ENCODE peak calls at places on chromosomes 12 and 14, in nine cellular contexts. A is psoas muscle, G is small intestine, X is fibroblast of lung, F is lower lobe of right lung, U is transverse colon, J is tibial nerve, T is kidney, B is hepatocyte. D is an unnamed sample. For H3K4me1, the result is how much of the 10 kb centered on the place peaks cover.

GRCh38 chr14:22388669-22389625 is 200.1 kb downstream of the DAD1 start:
- DNase-seq in A (no peak), G (no peak), X (peak), F (no peak), U (no peak), J (no peak), T (no peak), B (peak), D (no peak)

GRCh38 chr14:65164068-65164824 is 61.9 kb upstream of the MAX start:
- DNase-seq in A (no peak), G (peak), X (peak), F (no peak), U (no peak), J (no peak), T (no peak), B (peak), D (peak)

GRCh38 chr14:51682411-51682810 is 30.7 kb downstream of the FRMD6 start:
- DNase-seq in A (no peak), G (no peak), X (peak), F (no peak), U (no peak), J (no peak), T (no peak), B (no peak), D (no peak)

GRCh38 chr14:92728781-92729364 is 19.6 kb downstream of the LGMN start:
- DNase-seq in A (no peak), G (peak), X (peak), F (peak), U (no peak), J (no peak), T (no peak), B (no peak), D (no peak)

GRCh38 chr12:91183565-91183964 is 948 bp upstream of the DCN start:
- DNase-seq in A (no peak), G (no peak), X (no peak), F (no peak), U (no peak), J (no peak), T (no peak), B (no peak), D (no peak)

GRCh38 chr12:112839386-112839972 is 47.9 kb downstream of the RPH3A start:
- DNase-seq in A (no peak), G (no peak), X (peak), F (no peak), U (no peak), J (no peak), T (no peak), B (peak), D (no peak)

GRCh38 chr14:80585506-80585835 is 356.1 kb downstream of the CEP128 start:
- DNase-seq in A (no peak), G (no peak), X (no peak), F (no peak), U (no peak), J (no peak), T (no peak), B (no peak), D (no peak)

GRCh38 chr14:49497725-49498348 is 88.3 kb downstream of the RPS29 start:
- DNase-seq in A (no peak), G (peak), X (peak), F (no peak), U (no peak), J (no peak), T (no peak), B (peak), D (no peak)

GRCh38 chr12:65786041-65786440 is 38.2 kb upstream of the HMGA2 start:
- DNase-seq in A (no peak), G (no peak), X (no peak), F (no peak), U (no peak), J (no peak), T (no peak), B (no peak), D (no peak)

GRCh38 chr12:119809023-119809422 is 68.1 kb downstream of the CIT start:
- DNase-seq in A (no peak), G (no peak), X (peak), F (no peak), U (no peak), J (no peak), T (no peak), B (no peak), D (no peak)

GRCh38 chr12:87943666-87944065 is 85.5 kb downstream of the C12orf50 start:
- DNase-seq in A (no peak), G (no peak), X (no peak), F (no peak), U (no peak), J (no peak), T (no peak), B (no peak), D (no peak)

GRCh38 chr14:94407906-94408305 is 19.5 kb upstream of the SERPINA1 start:
- DNase-seq in A (no peak), G (no peak), X (no peak), F (no peak), U (no peak), J (no peak), T (no peak), B (no peak), D (no peak)

GRCh38 chr14:88804035-88804434 is 11.3 kb upstream of the EML5 start:
- DNase-seq in A (no peak), G (no peak), X (no peak), F (no peak), U (no peak), J (no peak), T (no peak), B (no peak), D (no peak)

GRCh38 chr14:67541448-67542387 is 8.6 kb downstream of the PLEKHH1 start:
- DNase-seq in A (no peak), G (peak), X (no peak), F (no peak), U (peak), J (no peak), T (no peak), B (peak), D (no peak)

GRCh38 chr12:30725739-30726138 is 29.0 kb downstream of the CAPRIN2 start:
- DNase-seq in A (no peak), G (no peak), X (peak), F (no peak), U (no peak), J (no peak), T (no peak), B (peak), D (no peak)

GRCh38 chr12:101855364-101855884 is 22.0 kb upstream of the DRAM1 start:
- DNase-seq in A (no peak), G (no peak), X (peak), F (no peak), U (no peak), J (no peak), T (no peak), B (peak), D (no peak)

GRCh38 chr12:68796399-68796798 is 11.6 kb upstream of the MDM2 start:
- DNase-seq in A (no peak), G (no peak), X (no peak), F (no peak), U (no peak), J (no peak), T (no peak), B (no peak), D (no peak)

GRCh38 chr12:14664434-14665023 is 31.9 kb downstream of the GUCY2C start:
- DNase-seq in A (no peak), G (peak), X (peak), F (no peak), U (peak), J (no peak), T (no peak), B (peak), D (peak)

GRCh38 chr12:117699575-117699974 is 269.2 kb downstream of the KSR2 start:
- DNase-seq in A (no peak), G (no peak), X (no peak), F (no peak), U (no peak), J (no peak), T (no peak), B (no peak), D (no peak)

GRCh38 chr14:87233266-87233665 is 759.7 kb downstream of the GALC start:
- DNase-seq in A (no peak), G (no peak), X (no peak), F (no peak), U (no peak), J (no peak), T (no peak), B (no peak), D (no peak)

GRCh38 chr14:54338696-54339317 is 58.0 kb upstream of the CDKN3 start:
- DNase-seq in A (no peak), G (peak), X (peak), F (no peak), U (no peak), J (no peak), T (no peak), B (peak), D (no peak)

GRCh38 chr12:93116632-93117031 is 187.5 kb upstream of the EEA1 start:
- DNase-seq in A (no peak), G (no peak), X (no peak), F (peak), U (no peak), J (no peak), T (no peak), B (no peak), D (no peak)

GRCh38 chr14:74140374-74140850 is 55.7 kb downstream of the LIN52 start:
- DNase-seq in A (peak), G (peak), X (peak), F (peak), U (peak), J (peak), T (no peak), B (peak), D (no peak)

GRCh38 chr12:6047249-6048227 is 76.9 kb downstream of the VWF start:
- DNase-seq in A (no peak), G (no peak), X (peak), F (no peak), U (no peak), J (no peak), T (no peak), B (peak), D (no peak)

GRCh38 chr14:55731881-55732498 is 152.0 kb downstream of the KTN1 start:
- DNase-seq in A (no peak), G (peak), X (peak), F (no peak), U (peak), J (peak), T (no peak), B (peak), D (peak)

GRCh38 chr14:74347795-74348100 is 523 bp upstream of the VRTN start:
- DNase-seq in A (no peak), G (no peak), X (no peak), F (no peak), U (no peak), J (no peak), T (no peak), B (no peak), D (no peak)

GRCh38 chr14:96066976-96067375 is 27.8 kb downstream of the C14orf132 start:
- DNase-seq in A (no peak), G (no peak), X (no peak), F (peak), U (no peak), J (no peak), T (no peak), B (no peak), D (no peak)

GRCh38 chr12:53218551-53219114 is 11.6 kb upstream of the ITGB7 start:
- DNase-seq in A (peak), G (no peak), X (peak), F (peak), U (no peak), J (no peak), T (peak), B (no peak), D (no peak)
- H3K4me1 ChIP-seq in A (under half), G (under half), X (under half), F (half or more), U (under half), J (under half), T (under half), B (half or more), D (under half)

GRCh38 chr14:62528296-62528695 is 517.0 kb downstream of the KCNH5 start:
- DNase-seq in A (no peak), G (no peak), X (peak), F (no peak), U (no peak), J (no peak), T (no peak), B (no peak), D (no peak)
- H3K4me3 ChIP-seq in A (no peak), G (no peak), X (no peak), F (no peak), U (no peak), J (no peak), T (no peak), B (no peak), D (no peak)

GRCh38 chr12:1995205-1995896 is 8.9 kb downstream of the DCP1B start:
- DNase-seq in A (no peak), G (no peak), X (peak), F (no peak), U (no peak), J (no peak), T (no peak), B (no peak), D (no peak)
- H3K27ac ChIP-seq in A (no peak), G (no peak), X (peak), F (no peak), U (peak), J (no peak), T (no peak), B (peak), D (no peak)

GRCh38 chr14:91405241-91405721 is 12.3 kb downstream of the CCDC88C start:
- DNase-seq in A (no peak), G (no peak), X (no peak), F (no peak), U (no peak), J (no peak), T (no peak), B (no peak), D (peak)
- H3K4me1 ChIP-seq in A (under half), G (under half), X (under half), F (under half), U (under half), J (under half), T (under half), B (under half), D (half or more)

GRCh38 chr12:48958049-48958388 is 732 bp upstream of the ARF3 start:
- DNase-seq in A (no peak), G (peak), X (no peak), F (no peak), U (no peak), J (no peak), T (no peak), B (no peak), D (no peak)
- H3K4me3 ChIP-seq in A (peak), G (peak), X (peak), F (peak), U (peak), J (no peak), T (peak), B (peak), D (peak)

DNA sequence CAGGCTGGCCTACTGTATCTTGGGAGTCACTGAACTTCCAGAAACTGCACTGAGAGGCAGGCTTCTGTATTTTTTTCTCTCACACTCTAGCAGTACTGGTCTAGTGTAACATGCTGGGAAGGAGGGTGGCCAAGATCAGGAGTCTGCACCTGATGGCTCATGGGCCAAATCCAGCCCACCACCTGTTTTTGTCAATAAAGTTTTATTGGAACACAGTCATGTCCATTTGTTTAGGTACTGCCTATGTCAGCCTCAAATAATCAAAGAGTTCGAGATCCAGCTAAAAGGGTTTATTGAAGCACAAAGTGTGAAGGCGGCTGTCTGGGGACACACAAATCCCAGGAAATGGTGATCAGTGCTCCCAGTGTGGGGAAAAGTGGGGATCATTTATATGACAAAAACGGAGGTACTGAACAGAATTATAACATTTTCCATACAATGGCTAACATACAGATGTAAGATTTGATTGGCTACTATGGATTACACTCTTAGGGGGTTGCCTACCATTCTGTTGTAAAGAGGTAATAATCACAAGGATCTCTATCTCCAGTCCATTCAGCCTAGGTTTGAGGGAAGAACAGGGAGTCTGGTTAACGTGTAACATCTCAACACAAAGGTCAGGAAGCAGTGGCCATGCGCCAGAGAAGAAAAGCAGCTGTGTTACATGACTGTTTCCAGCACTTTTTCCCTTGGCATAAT is 12.9 kb downstream of the USP30 start:
- DNase-seq in A (no peak), G (peak), X (peak), F (no peak), U (peak), J (no peak), T (no peak), B (peak), D (no peak)
- H3K27ac ChIP-seq in A (no peak), G (peak), X (no peak), F (no peak), U (peak), J (no peak), T (no peak), B (peak), D (no peak)

DNA sequence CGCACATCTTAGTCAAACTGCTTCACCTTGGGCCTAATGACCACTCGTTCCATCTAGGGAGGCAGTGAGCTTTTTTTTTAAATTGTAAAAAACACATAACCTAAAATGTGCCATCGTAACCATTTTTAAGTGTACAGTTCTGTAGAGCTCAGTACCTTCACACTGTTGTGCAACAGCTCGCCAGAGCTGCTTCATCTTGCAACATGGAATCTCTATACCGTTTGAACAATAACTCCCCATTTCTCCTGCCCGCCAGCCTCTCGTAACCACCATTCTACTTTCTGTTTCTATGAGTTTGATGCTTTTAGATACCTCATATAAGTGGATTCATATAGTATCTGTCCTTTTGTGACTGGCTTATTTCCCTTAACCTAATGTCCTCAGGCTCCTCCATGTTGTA is 196.2 kb downstream of the CHST11 start:
- DNase-seq in A (no peak), G (no peak), X (no peak), F (no peak), U (no peak), J (no peak), T (no peak), B (no peak), D (no peak)
- H3K4me1 ChIP-seq in A (under half), G (under half), X (under half), F (under half), U (under half), J (under half), T (under half), B (under half), D (under half)